ENCODE peak calls at places on chromosome 4, in six cellular contexts. R is GM13976, L is mesothelial cell of epicardium, A is hypothalamus, G is omental fat pad, H is NCI-H460. V is an unnamed sample.

GRCh38 chr4:3300198-3300671 is 7.4 kb downstream of the RGS12 start:
- DNase-seq in R (no peak), L (no peak), A (no peak), G (no peak), H (no peak), V (no peak)

GRCh38 chr4:122163301-122163700 is 11.2 kb downstream of the BLTP1 start:
- DNase-seq in R (no peak), L (no peak), A (no peak), G (no peak), H (no peak), V (no peak)

GRCh38 chr4:80360900-80361299 is 25.4 kb downstream of the CFAP299 start:
- DNase-seq in R (no peak), L (no peak), A (no peak), G (no peak), H (no peak), V (no peak)

GRCh38 chr4:136922066-136922465 is 610.2 kb downstream of the PCDH18 start:
- DNase-seq in R (no peak), L (no peak), A (no peak), G (no peak), H (no peak), V (no peak)

GRCh38 chr4:39947415-39947814 is 30.3 kb downstream of the PDS5A start:
- DNase-seq in R (no peak), L (no peak), A (no peak), G (no peak), H (no peak), V (no peak)

GRCh38 chr4:146369446-146369845 is 152.3 kb downstream of the SLC10A7 start:
- DNase-seq in R (no peak), L (no peak), A (no peak), G (no peak), H (no peak), V (peak; percentile 28)

GRCh38 chr4:127525585-127525984 is 107.2 kb upstream of the INTU start:
- DNase-seq in R (no peak), L (no peak), A (no peak), G (no peak), H (no peak), V (no peak)

GRCh38 chr4:66855956-66856355 is 689.3 kb downstream of the CENPC start:
- DNase-seq in R (no peak), L (no peak), A (no peak), G (no peak), H (no peak), V (peak; percentile 38)